ENCODE peak calls at places on chromosomes 7 and 10, in five cellular contexts. O, Y, B, R and M are unnamed samples.

GRCh38 chr7:21063106-21063505 is 276.4 kb upstream of the SP8 start:
- DNase-seq in O (no peak), Y (no peak), B (no peak), R (no peak), M (no peak)

GRCh38 chr7:68038621-68039314 is 1042.1 kb downstream of the TYW1 start:
- DNase-seq in O (no peak), Y (no peak), B (no peak), R (peak), M (peak)

GRCh38 chr10:128237710-128238109 is 111.5 kb upstream of the MKI67 start:
- DNase-seq in O (no peak), Y (no peak), B (no peak), R (no peak), M (no peak)

GRCh38 chr7:116691664-116692063 is 19.7 kb downstream of the MET start:
- DNase-seq in O (no peak), Y (no peak), B (no peak), R (no peak), M (peak)

GRCh38 chr10:69337312-69338132 is 59.2 kb downstream of the HK1 start:
- DNase-seq in O (peak), Y (no peak), B (peak), R (peak), M (peak)

GRCh38 chr10:67666416-67667043 is 29.5 kb downstream of the CTNNA3 start:
- DNase-seq in O (no peak), Y (no peak), B (no peak), R (peak), M (peak)

GRCh38 chr10:28569506-28570159 is 36.7 kb downstream of the WAC start:
- DNase-seq in O (no peak), Y (no peak), B (no peak), R (peak), M (peak)

GRCh38 chr7:105015631-105015965 is 1.6 kb downstream of the KMT2E start:
- DNase-seq in O (peak), Y (no peak), B (no peak), R (peak), M (no peak)

GRCh38 chr7:101941481-101942383 is 124.3 kb downstream of the CUX1 start:
- DNase-seq in O (peak), Y (no peak), B (no peak), R (peak), M (peak)

GRCh38 chr7:156609010-156609877 is 31.3 kb upstream of the RNF32 start:
- DNase-seq in O (peak), Y (no peak), B (no peak), R (no peak), M (peak)

GRCh38 chr7:44071726-44072363 is 6.5 kb upstream of the PGAM2 start:
- DNase-seq in O (no peak), Y (no peak), B (peak), R (no peak), M (no peak)

GRCh38 chr10:129531969-129532660 is 65.1 kb downstream of the MGMT start:
- DNase-seq in O (no peak), Y (no peak), B (peak), R (no peak), M (peak)

GRCh38 chr7:157061979-157062378 is 51.5 kb upstream of the MNX1 start:
- DNase-seq in O (no peak), Y (no peak), B (no peak), R (no peak), M (no peak)

GRCh38 chr10:90847436-90847835 is 10.4 kb downstream of the HTR7 start:
- DNase-seq in O (peak), Y (no peak), B (no peak), R (peak), M (peak)

GRCh38 chr10:120423350-120424197 is 33.5 kb upstream of the PLPP4 start:
- DNase-seq in O (peak), Y (no peak), B (peak), R (peak), M (peak)

DNA sequence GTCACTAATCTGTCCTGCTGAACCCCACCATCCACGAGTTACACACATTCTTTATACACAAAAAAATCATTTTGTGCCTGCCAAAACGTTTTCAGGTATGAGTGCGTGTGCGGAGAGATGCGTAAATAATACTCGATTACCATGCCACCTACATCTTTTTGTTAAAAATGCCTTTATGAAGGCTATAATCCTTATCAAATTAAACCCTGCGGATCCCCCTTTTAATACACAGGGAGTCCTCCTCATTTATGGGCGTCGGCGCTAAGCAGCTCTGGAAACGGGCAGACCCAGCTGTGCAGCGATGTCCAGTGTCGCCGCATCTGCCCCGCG is 130.2 kb downstream of the SPAG6 start:
- DNase-seq in O (no peak), Y (no peak), B (no peak), R (no peak), M (no peak)
- H3K4me3 ChIP-seq in O (no peak), Y (peak), B (peak), R (no peak), M (peak)

GRCh38 chr7:30247546-30248386 is 36.6 kb upstream of the ZNRF2 start:
- DNase-seq in O (no peak), Y (no peak), B (no peak), R (no peak), M (peak)
- H3K4me3 ChIP-seq in O (no peak), Y (no peak), B (no peak), R (no peak), M (no peak)

GRCh38 chr10:10798021-10798420 is 219.7 kb upstream of the CELF2 start:
- DNase-seq in O (no peak), Y (no peak), B (no peak), R (no peak), M (peak)

GRCh38 chr10:10796061-10796773 is 221.5 kb upstream of the CELF2 start:
- DNase-seq in O (no peak), Y (no peak), B (no peak), R (peak), M (peak)

GRCh38 chr10:10796774-10797415 is 220.8 kb upstream of the CELF2 start:
- DNase-seq in O (no peak), Y (no peak), B (no peak), R (peak), M (peak)

GRCh38 chr10:10797467-10797866 is 220.2 kb upstream of the CELF2 start:
- DNase-seq in O (no peak), Y (no peak), B (no peak), R (no peak), M (peak)

GRCh38 chr10:10798543-10799192 is 219.0 kb upstream of the CELF2 start:
- DNase-seq in O (no peak), Y (no peak), B (no peak), R (no peak), M (no peak)
- H3K4me3 ChIP-seq in O (no peak), Y (no peak), B (peak), R (no peak), M (no peak)

GRCh38 chr10:70885931-70886903 is 2.1 kb downstream of the PCBD1 start:
- DNase-seq in O (peak), Y (no peak), B (no peak), R (no peak), M (no peak)
- H3K4me3 ChIP-seq in O (no peak), Y (no peak), B (no peak), R (no peak), M (no peak)

GRCh38 chr7:144653449-144653848 is 182.4 kb downstream of the TPK1 start:
- DNase-seq in O (no peak), Y (no peak), B (no peak), R (no peak), M (no peak)
- H3K4me3 ChIP-seq in O (no peak), Y (no peak), B (no peak), R (no peak), M (no peak)

GRCh38 chr7:1087952-1088920 is at the start of gene GPER1:
- DNase-seq in O (peak), Y (no peak), B (peak), R (peak), M (peak)
- H3K4me3 ChIP-seq in O (no peak), Y (peak), B (peak), R (peak), M (peak)

GRCh38 chr10:31706921-31707571 is 221.6 kb downstream of the ARHGAP12 start:
- DNase-seq in O (peak), Y (no peak), B (peak), R (peak), M (no peak)
- H3K4me3 ChIP-seq in O (no peak), Y (no peak), B (peak), R (no peak), M (no peak)

GRCh38 chr7:82507976-82508677 is 64.5 kb upstream of the CACNA2D1 start:
- DNase-seq in O (peak), Y (no peak), B (no peak), R (no peak), M (no peak)
- H3K4me3 ChIP-seq in O (peak), Y (no peak), B (peak), R (no peak), M (no peak)

DNA sequence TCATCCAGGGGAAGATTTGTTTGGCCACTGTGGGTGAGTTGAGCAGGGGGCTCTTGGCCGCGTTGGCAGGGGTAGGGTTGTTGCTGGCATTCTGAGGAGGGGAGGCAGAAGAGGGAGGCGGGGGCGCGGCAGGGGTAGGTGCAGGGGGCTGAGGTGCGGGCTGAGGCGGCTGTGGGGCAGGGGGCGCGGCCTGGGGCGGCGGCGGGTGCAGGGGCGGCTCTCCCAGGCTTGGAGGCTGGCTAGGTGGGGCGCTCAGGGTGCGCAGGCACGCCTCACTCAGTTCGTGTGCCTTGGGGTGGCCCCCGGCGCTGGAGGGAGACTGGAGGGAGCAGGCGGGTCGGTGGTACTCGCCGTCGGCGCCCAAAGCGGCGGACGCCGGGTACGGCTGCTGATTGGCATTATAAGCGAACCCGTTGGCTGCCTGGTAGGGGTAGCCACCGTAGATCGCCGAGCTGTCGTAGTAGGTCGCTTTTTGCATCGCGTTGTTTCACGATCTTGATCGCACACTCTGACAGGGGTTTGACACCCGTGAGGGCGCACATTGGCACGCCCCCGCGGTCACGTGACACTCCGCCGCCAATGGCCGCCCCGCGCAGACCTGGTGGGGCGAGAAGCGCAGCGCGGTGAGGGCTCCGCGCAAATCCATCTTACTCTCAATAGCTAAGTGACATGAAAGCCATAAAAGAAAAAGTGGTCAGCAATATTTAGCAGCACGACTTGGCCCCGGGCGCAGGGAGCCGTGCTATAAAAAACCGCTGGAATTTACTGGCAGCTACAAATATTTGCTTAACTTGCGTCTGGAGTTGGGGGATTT is 7.9 kb upstream of the HOXA2 start:
- DNase-seq in O (no peak), Y (no peak), B (peak), R (peak), M (peak)
- H3K4me3 ChIP-seq in O (no peak), Y (peak), B (peak), R (no peak), M (no peak)